ENCODE peak calls at places on chromosomes 13 and 19, in five cellular contexts. D is COR-L47, A is B cell, C is astrocyte of the hippocampus, P is glutamatergic neuron. E is an unnamed sample.

GRCh38 chr13:79403113-79403512 is 2.9 kb downstream of the RBM26 start:
- DNase-seq in A (no peak), P (no peak), D (no peak), C (no peak), E (no peak)

GRCh38 chr13:90104764-90105163 is 1242.7 kb upstream of the MIR17HG start:
- DNase-seq in A (no peak), C (no peak), P (no peak), D (no peak), E (no peak)

GRCh38 chr13:29369060-29369743 is 226.3 kb downstream of the SLC7A1 start:
- DNase-seq in P (no peak), C (peak; percentile 53), A (no peak), D (peak; percentile 2), E (peak; percentile 73)

GRCh38 chr19:16303755-16304154 is 20.9 kb upstream of the KLF2 start:
- DNase-seq in A (no peak), P (no peak), C (no peak), D (no peak), E (no peak)

GRCh38 chr19:58218899-58219298 is 9.8 kb upstream of the ZNF544 start:
- DNase-seq in A (no peak), P (peak; percentile 27), C (no peak), D (peak; percentile 25), E (peak; percentile 20)

GRCh38 chr19:18051887-18052286 is 34.8 kb downstream of the IL12RB1 start:
- DNase-seq in C (no peak), P (no peak), A (no peak), D (no peak), E (no peak)

GRCh38 chr13:99989376-99990044 is 7.9 kb downstream of the ZIC2 start:
- DNase-seq in P (no peak), C (no peak), A (no peak), D (no peak), E (no peak)

GRCh38 chr19:47813304-47813994 is 8.3 kb upstream of the CRX start:
- DNase-seq in D (peak; percentile 33), C (peak; percentile 68), P (peak; percentile 94), A (peak; percentile 64), E (peak; percentile 22)

GRCh38 chr19:9075064-9075964 is 11.5 kb upstream of the OR1M1 start:
- DNase-seq in D (peak; percentile 91), A (no peak), C (peak; percentile 99), P (no peak), E (no peak)

GRCh38 chr13:33797622-33798021 is 20.3 kb upstream of the RFC3 start:
- DNase-seq in P (no peak), C (peak; percentile 54), A (no peak), D (no peak), E (no peak)

GRCh38 chr19:47158879-47159509 is 28.4 kb downstream of the SAE1 start:
- DNase-seq in P (no peak), C (peak; percentile 75), A (no peak), D (no peak), E (no peak)

GRCh38 chr19:4267101-4267900 is 11.8 kb upstream of the SHD start:
- DNase-seq in C (peak; percentile 43), D (peak; percentile 16), P (peak; percentile 76), A (peak; percentile 59), E (peak; percentile 11)

E was measured in NCI-H748 treated with DMSO at 0.1 percent for 48 hours.